ENCODE peak calls at places on chromosome 22, in five cellular contexts. S is K562, K is GM23338, B is HCT116, A is upper lobe of left lung. N is an unnamed sample.

GRCh38 chr22:27488456-27489224 is 312.9 kb downstream of the MN1 start:
- ATAC-seq in S (no peak), K (no peak), B (no peak), A (no peak), N (no peak)

GRCh38 chr22:37777122-37777687 is 30.5 kb upstream of the GCAT start:
- ATAC-seq in S (peak), K (no peak), B (peak), A (peak), N (peak)

GRCh38 chr22:49738006-49738405 is 89.7 kb downstream of the BRD1 start:
- ATAC-seq in S (no peak), K (no peak), B (no peak), A (no peak), N (no peak)

GRCh38 chr22:21028277-21029251 is 3.8 kb downstream of the SLC7A4 start:
- ATAC-seq in S (no peak), K (no peak), B (no peak), A (no peak), N (no peak)

GRCh38 chr22:23503736-23504440 is 76.2 kb downstream of the IGLL1 start:
- ATAC-seq in S (no peak), K (no peak), B (no peak), A (peak), N (no peak)

GRCh38 chr22:24046024-24046423 is 34.9 kb downstream of the CABIN1 start:
- ATAC-seq in S (no peak), K (no peak), B (no peak), A (no peak), N (no peak)

GRCh38 chr22:41696714-41697113 is 2.6 kb upstream of the MEI1 start:
- ATAC-seq in S (peak), K (no peak), B (peak), A (no peak), N (no peak)

GRCh38 chr22:38549106-38549884 is 20.7 kb downstream of the DMC1 start:
- ATAC-seq in S (no peak), K (no peak), B (no peak), A (no peak), N (no peak)

GRCh38 chr22:47083379-47083986 is 321.0 kb downstream of the TBC1D22A start:
- ATAC-seq in S (no peak), K (peak), B (no peak), A (no peak), N (no peak)

GRCh38 chr22:25494774-25495173 is 69.7 kb upstream of the GRK3 start:
- ATAC-seq in S (peak), K (peak), B (no peak), A (no peak), N (no peak)

GRCh38 chr22:30078320-30079311 is 1.6 kb upstream of the HORMAD2 start:
- ATAC-seq in S (no peak), K (peak), B (no peak), A (no peak), N (no peak)

GRCh38 chr22:23579870-23580585 is at the start of gene IGLL1:
- ATAC-seq in S (no peak), K (no peak), B (no peak), A (no peak), N (no peak)

GRCh38 chr22:48489551-48490512 is 1337.8 kb downstream of the BRD1 start:
- ATAC-seq in S (no peak), K (peak), B (no peak), A (no peak), N (no peak)

GRCh38 chr22:41245917-41246499 is 5.3 kb upstream of the CHADL start:
- ATAC-seq in S (peak), K (peak), B (peak), A (no peak), N (no peak)

GRCh38 chr22:38469306-38469781 is 1.4 kb downstream of the KDELR3 start:
- ATAC-seq in S (no peak), K (no peak), B (no peak), A (no peak), N (no peak)

GRCh38 chr22:35651085-35651484 is 2.8 kb downstream of the APOL6 start:
- ATAC-seq in S (no peak), K (no peak), B (no peak), A (no peak), N (no peak)

GRCh38 chr22:35645646-35646045 is 2.6 kb upstream of the APOL6 start:
- ATAC-seq in S (no peak), K (no peak), B (no peak), A (no peak), N (no peak)

GRCh38 chr22:35649636-35650250 is 1.5 kb downstream of the APOL6 start:
- ATAC-seq in S (no peak), K (no peak), B (no peak), A (no peak), N (no peak)

GRCh38 chr22:35649026-35649553 is 844 bp downstream of the APOL6 start:
- ATAC-seq in S (peak), K (no peak), B (no peak), A (peak), N (no peak)

GRCh38 chr22:35648066-35649025 is at the start of gene APOL6:
- ATAC-seq in S (peak), K (peak), B (no peak), A (peak), N (peak)
- TF ChIP-seq POLR2AphosphoS5 in S (no peak), K (no peak), B (no peak), A (peak), N (peak)

GRCh38 chr22:42857845-42858481 is 890 bp upstream of the ARFGAP3 start:
- ATAC-seq in S (no peak), K (no peak), B (no peak), A (no peak), N (no peak)
- TF ChIP-seq POLR2AphosphoS5 in S (no peak), K (no peak), B (no peak), A (no peak), N (no peak)

GRCh38 chr22:39629851-39630250 is 59.3 kb downstream of the CACNA1I start:
- ATAC-seq in S (no peak), K (no peak), B (no peak), A (no peak), N (no peak)

GRCh38 chr22:39630721-39631120 is 60.2 kb downstream of the CACNA1I start:
- ATAC-seq in S (no peak), K (no peak), B (no peak), A (no peak), N (no peak)

GRCh38 chr22:39628563-39629080 is 58.1 kb downstream of the CACNA1I start:
- ATAC-seq in S (no peak), K (no peak), B (no peak), A (no peak), N (no peak)

GRCh38 chr22:39631857-39632256 is 61.3 kb downstream of the CACNA1I start:
- ATAC-seq in S (no peak), K (peak), B (no peak), A (no peak), N (no peak)

DNA sequence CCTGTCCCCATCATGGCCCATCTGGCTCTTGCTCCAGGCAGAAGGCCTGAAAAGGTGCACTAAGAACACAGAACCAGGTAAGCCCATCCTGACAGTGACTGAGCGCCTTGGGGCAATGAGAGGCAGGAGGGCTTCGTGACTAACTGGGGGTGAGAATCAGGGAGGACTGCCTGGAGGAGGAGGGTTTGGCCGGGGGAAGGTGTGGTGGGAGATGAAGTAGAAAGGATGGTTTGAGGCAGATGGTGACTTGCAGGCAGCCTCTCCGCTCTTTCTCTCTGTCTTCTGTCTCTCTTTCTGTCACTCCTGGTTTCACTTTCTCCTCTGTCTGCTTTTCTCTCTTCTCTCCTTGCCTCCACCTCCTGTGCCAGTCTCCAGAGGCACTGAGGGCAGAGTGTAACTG is 60.8 kb downstream of the CACNA1I start:
- ATAC-seq in S (no peak), K (no peak), B (no peak), A (no peak), N (no peak)
- TF ChIP-seq POLR2AphosphoS5 in S (no peak), K (no peak), B (no peak), A (no peak), N (no peak)

DNA sequence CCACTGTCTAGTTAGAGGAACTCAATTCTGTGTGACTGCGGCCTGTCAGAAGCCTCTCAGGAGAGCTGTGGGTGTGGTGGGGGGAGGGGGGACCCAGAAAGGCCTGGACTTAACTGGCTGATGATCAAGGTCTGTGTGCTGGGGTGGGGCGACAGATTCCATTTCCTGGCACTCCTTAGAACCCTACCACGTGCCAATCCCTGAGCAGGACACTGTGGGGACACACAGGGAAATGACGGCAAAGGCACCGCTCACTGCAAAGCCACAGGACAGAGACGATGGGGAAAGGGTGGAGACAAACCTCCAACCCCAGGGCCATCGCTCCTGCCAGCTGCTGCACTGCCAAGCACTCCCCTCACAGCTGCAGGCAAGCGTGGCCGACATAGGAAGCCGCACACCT is 58.4 kb upstream of the BID start:
- ATAC-seq in S (no peak), K (no peak), B (no peak), A (no peak), N (no peak)
- TF ChIP-seq POLR2AphosphoS5 in S (no peak), K (no peak), B (no peak), A (no peak), N (no peak)

GRCh38 chr22:36288571-36289405 is 35.9 kb downstream of the APOL1 start:
- ATAC-seq in S (no peak), K (no peak), B (no peak), A (no peak), N (no peak)
- TF ChIP-seq POLR2AphosphoS5 in S (no peak), K (no peak), B (no peak), A (no peak), N (no peak)

GRCh38 chr22:44975444-44976262 is 34.2 kb downstream of the PHF21B start:
- ATAC-seq in S (peak), K (peak), B (peak), A (peak), N (peak)
- TF ChIP-seq POLR2AphosphoS5 in S (no peak), K (peak), B (no peak), A (no peak), N (peak)

GRCh38 chr22:31313366-31314147 is 21.3 kb upstream of the PIK3IP1 start:
- ATAC-seq in S (peak), K (peak), B (peak), A (peak), N (peak)
- TF ChIP-seq POLR2AphosphoS5 in S (no peak), K (no peak), B (no peak), A (peak), N (peak)

N was measured in gastroesophageal sphincter.